ENCODE peak calls at places on chromosomes 12 and 14, in ten cellular contexts. One of them, this sample, is unnamed.

GRCh38 chr14:104567957-104568225 is 11.7 kb upstream of the C14orf180 start:
- DNase-seq in psoas muscle: no peak
- DNase-seq in NCI-H460: no peak
- DNase-seq in EH: no peak
- DNase-seq in T47D: no peak
- DNase-seq in AG20443: no peak
- DNase-seq in adrenal gland: no peak
- DNase-seq in stimulated activated CD8-positive, alpha-beta memory T cell treated with anti-CD3 and anti-CD28 coated beads, Interleukin-4, amount 100 ng/mL, for 4 hours: no peak
- DNase-seq in GF-D8: no peak
- DNase-seq in AG10803: no peak
- DNase-seq in this sample: no peak

GRCh38 chr14:50668008-50668851 is at the start of gene SAV1:
- DNase-seq in psoas muscle: peak; percentile 86
- DNase-seq in NCI-H460: peak; percentile 81
- DNase-seq in EH: peak; percentile 83
- DNase-seq in T47D: peak; percentile 89
- DNase-seq in AG20443: peak; percentile 84
- DNase-seq in adrenal gland: peak; percentile 83
- DNase-seq in stimulated activated CD8-positive, alpha-beta memory T cell treated with anti-CD3 and anti-CD28 coated beads, Interleukin-4, amount 100 ng/mL, for 4 hours: peak; percentile 8
- DNase-seq in GF-D8: peak; percentile 34
- DNase-seq in AG10803: peak; percentile 82
- DNase-seq in this sample: peak; percentile 57

GRCh38 chr12:118063567-118064391 is 2.8 kb upstream of the WSB2 start:
- DNase-seq in psoas muscle: no peak
- DNase-seq in NCI-H460: peak; percentile 39
- DNase-seq in EH: peak; percentile 43
- DNase-seq in T47D: no peak
- DNase-seq in AG20443: no peak
- DNase-seq in adrenal gland: no peak
- DNase-seq in stimulated activated CD8-positive, alpha-beta memory T cell treated with anti-CD3 and anti-CD28 coated beads, Interleukin-4, amount 100 ng/mL, for 4 hours: no peak
- DNase-seq in GF-D8: peak; percentile 59
- DNase-seq in AG10803: peak; percentile 53
- DNase-seq in this sample: peak; percentile 6

GRCh38 chr12:24728366-24728765 is 220.5 kb downstream of the BCAT1 start:
- DNase-seq in psoas muscle: no peak
- DNase-seq in NCI-H460: peak; percentile 3
- DNase-seq in EH: peak; percentile 37
- DNase-seq in T47D: peak; percentile 37
- DNase-seq in AG20443: no peak
- DNase-seq in adrenal gland: no peak
- DNase-seq in stimulated activated CD8-positive, alpha-beta memory T cell treated with anti-CD3 and anti-CD28 coated beads, Interleukin-4, amount 100 ng/mL, for 4 hours: no peak
- DNase-seq in GF-D8: no peak
- DNase-seq in AG10803: peak; percentile 10
- DNase-seq in this sample: peak; percentile 28

GRCh38 chr12:124814741-124815613 is 48.7 kb downstream of the SCARB1 start:
- DNase-seq in psoas muscle: no peak
- DNase-seq in NCI-H460: no peak
- DNase-seq in EH: no peak
- DNase-seq in T47D: no peak
- DNase-seq in AG20443: no peak
- DNase-seq in adrenal gland: peak; percentile 76
- DNase-seq in stimulated activated CD8-positive, alpha-beta memory T cell treated with anti-CD3 and anti-CD28 coated beads, Interleukin-4, amount 100 ng/mL, for 4 hours: no peak
- DNase-seq in GF-D8: peak; percentile 75
- DNase-seq in AG10803: no peak
- DNase-seq in this sample: no peak

GRCh38 chr14:75317148-75317547 is 38.5 kb downstream of the FOS start:
- DNase-seq in psoas muscle: no peak
- DNase-seq in NCI-H460: no peak
- DNase-seq in EH: no peak
- DNase-seq in T47D: no peak
- DNase-seq in AG20443: no peak
- DNase-seq in adrenal gland: no peak
- DNase-seq in stimulated activated CD8-positive, alpha-beta memory T cell treated with anti-CD3 and anti-CD28 coated beads, Interleukin-4, amount 100 ng/mL, for 4 hours: no peak
- DNase-seq in GF-D8: no peak
- DNase-seq in AG10803: no peak
- DNase-seq in this sample: no peak

GRCh38 chr12:110023634-110024023 is 24.4 kb downstream of the ANKRD13A start:
- DNase-seq in psoas muscle: no peak
- DNase-seq in NCI-H460: no peak
- DNase-seq in EH: no peak
- DNase-seq in T47D: no peak
- DNase-seq in AG20443: no peak
- DNase-seq in adrenal gland: no peak
- DNase-seq in stimulated activated CD8-positive, alpha-beta memory T cell treated with anti-CD3 and anti-CD28 coated beads, Interleukin-4, amount 100 ng/mL, for 4 hours: no peak
- DNase-seq in GF-D8: no peak
- DNase-seq in AG10803: no peak
- DNase-seq in this sample: no peak

GRCh38 chr12:12925383-12925782 is 26.6 kb downstream of the GPRC5D start:
- DNase-seq in psoas muscle: no peak
- DNase-seq in NCI-H460: no peak
- DNase-seq in EH: peak; percentile 56
- DNase-seq in T47D: no peak
- DNase-seq in AG20443: peak; percentile 57
- DNase-seq in adrenal gland: no peak
- DNase-seq in stimulated activated CD8-positive, alpha-beta memory T cell treated with anti-CD3 and anti-CD28 coated beads, Interleukin-4, amount 100 ng/mL, for 4 hours: no peak
- DNase-seq in GF-D8: no peak
- DNase-seq in AG10803: peak; percentile 65
- DNase-seq in this sample: no peak

GRCh38 chr14:51081712-51082111 is 13.2 kb downstream of the TRIM9 start:
- DNase-seq in psoas muscle: no peak
- DNase-seq in NCI-H460: no peak
- DNase-seq in EH: no peak
- DNase-seq in T47D: no peak
- DNase-seq in AG20443: no peak
- DNase-seq in adrenal gland: no peak
- DNase-seq in stimulated activated CD8-positive, alpha-beta memory T cell treated with anti-CD3 and anti-CD28 coated beads, Interleukin-4, amount 100 ng/mL, for 4 hours: no peak
- DNase-seq in GF-D8: no peak
- DNase-seq in AG10803: no peak
- DNase-seq in this sample: no peak

GRCh38 chr12:27901959-27902358 is 70.6 kb downstream of the PTHLH start:
- DNase-seq in psoas muscle: no peak
- DNase-seq in NCI-H460: no peak
- DNase-seq in EH: peak; percentile 10
- DNase-seq in T47D: no peak
- DNase-seq in AG20443: peak; percentile 20
- DNase-seq in adrenal gland: no peak
- DNase-seq in stimulated activated CD8-positive, alpha-beta memory T cell treated with anti-CD3 and anti-CD28 coated beads, Interleukin-4, amount 100 ng/mL, for 4 hours: no peak
- DNase-seq in GF-D8: no peak
- DNase-seq in AG10803: peak; percentile 48
- DNase-seq in this sample: no peak

GRCh38 chr12:68374315-68374982 is 42.3 kb upstream of the MDM1 start:
- DNase-seq in psoas muscle: no peak
- DNase-seq in NCI-H460: no peak
- DNase-seq in EH: no peak
- DNase-seq in T47D: peak; percentile 41
- DNase-seq in AG20443: no peak
- DNase-seq in adrenal gland: no peak
- DNase-seq in stimulated activated CD8-positive, alpha-beta memory T cell treated with anti-CD3 and anti-CD28 coated beads, Interleukin-4, amount 100 ng/mL, for 4 hours: no peak
- DNase-seq in GF-D8: no peak
- DNase-seq in AG10803: no peak
- DNase-seq in this sample: no peak

GRCh38 chr14:103378042-103378854 is 7.0 kb upstream of the MARK3 start:
- DNase-seq in psoas muscle: no peak
- DNase-seq in NCI-H460: no peak
- DNase-seq in EH: no peak
- DNase-seq in T47D: no peak
- DNase-seq in AG20443: no peak
- DNase-seq in adrenal gland: no peak
- DNase-seq in stimulated activated CD8-positive, alpha-beta memory T cell treated with anti-CD3 and anti-CD28 coated beads, Interleukin-4, amount 100 ng/mL, for 4 hours: no peak
- DNase-seq in GF-D8: no peak
- DNase-seq in AG10803: no peak
- DNase-seq in this sample: no peak

GRCh38 chr14:76024211-76024907 is 38.8 kb downstream of the IFT43 start:
- DNase-seq in psoas muscle: no peak
- DNase-seq in NCI-H460: no peak
- DNase-seq in EH: no peak
- DNase-seq in T47D: no peak
- DNase-seq in AG20443: no peak
- DNase-seq in adrenal gland: no peak
- DNase-seq in stimulated activated CD8-positive, alpha-beta memory T cell treated with anti-CD3 and anti-CD28 coated beads, Interleukin-4, amount 100 ng/mL, for 4 hours: no peak
- DNase-seq in GF-D8: no peak
- DNase-seq in AG10803: no peak
- DNase-seq in this sample: no peak

GRCh38 chr12:13187399-13187798 is 9.1 kb upstream of the EMP1 start:
- DNase-seq in psoas muscle: no peak
- DNase-seq in NCI-H460: no peak
- DNase-seq in EH: peak; percentile 89
- DNase-seq in T47D: no peak
- DNase-seq in AG20443: peak; percentile 74
- DNase-seq in adrenal gland: no peak
- DNase-seq in stimulated activated CD8-positive, alpha-beta memory T cell treated with anti-CD3 and anti-CD28 coated beads, Interleukin-4, amount 100 ng/mL, for 4 hours: no peak
- DNase-seq in GF-D8: no peak
- DNase-seq in AG10803: peak; percentile 87
- DNase-seq in this sample: no peak